ENCODE peak calls at places on chromosomes 3 and 15, in four cellular contexts. N is ascending aorta, O is right atrium auricular region, G is A549. K is an unnamed sample.

GRCh38 chr3:32403663-32404062 is 12.0 kb downstream of the CMTM7 start:
- DNase-seq in N (no peak), O (no peak), G (no peak), K (no peak)

GRCh38 chr15:95416576-95416975 is 913.9 kb upstream of the NR2F2 start:
- DNase-seq in N (no peak), O (no peak), G (no peak), K (no peak)

GRCh38 chr3:89278305-89278704 is 170.9 kb downstream of the EPHA3 start:
- DNase-seq in N (no peak), O (no peak), G (no peak), K (peak; percentile 14)

GRCh38 chr3:24498391-24498790 is 3.7 kb upstream of the THRB start:
- DNase-seq in N (no peak), O (no peak), G (no peak), K (no peak)

GRCh38 chr3:158105710-158106438 is at the start of gene SHOX2:
- DNase-seq in N (peak; percentile 64), O (no peak), G (peak; percentile 70), K (peak; percentile 25)

GRCh38 chr15:50798684-50799083 is 33.2 kb upstream of the SPPL2A start:
- DNase-seq in N (no peak), O (no peak), G (peak; percentile 11), K (peak; percentile 12)

GRCh38 chr3:148648685-148649352 is 48.9 kb upstream of the AGTR1 start:
- DNase-seq in N (no peak), O (no peak), G (peak; percentile 38), K (no peak)

GRCh38 chr3:74267126-74267525 is 347.3 kb downstream of the CNTN3 start:
- DNase-seq in N (no peak), O (no peak), G (no peak), K (no peak)

GRCh38 chr3:152524198-152525140 is 255.7 kb downstream of the MBNL1 start:
- DNase-seq in N (no peak), O (no peak), G (peak; percentile 61), K (peak; percentile 43)

GRCh38 chr3:36777424-36778218 is 13.3 kb upstream of the DCLK3 start:
- DNase-seq in N (no peak), O (no peak), G (no peak), K (no peak)

GRCh38 chr3:48536787-48537186 is 19.8 kb downstream of the PFKFB4 start:
- DNase-seq in N (no peak), O (no peak), G (no peak), K (no peak)

GRCh38 chr15:88615303-88616107 is 5.6 kb upstream of the AEN start:
- DNase-seq in N (no peak), O (no peak), G (no peak), K (peak; percentile 90)

GRCh38 chr3:30496496-30496966 is 109.9 kb upstream of the TGFBR2 start:
- DNase-seq in N (peak; percentile 88), O (peak; percentile 75), G (no peak), K (no peak)

GRCh38 chr15:85407421-85408269 is 27.2 kb downstream of the AKAP13 start:
- DNase-seq in N (peak; percentile 83), O (no peak), G (peak; percentile 75), K (peak; percentile 47)

GRCh38 chr3:149881879-149882278 is 68.9 kb downstream of the RNF13 start:
- DNase-seq in N (no peak), O (no peak), G (no peak), K (no peak)

GRCh38 chr3:124362418-124362817 is 367.8 kb upstream of the UMPS start:
- DNase-seq in N (no peak), O (no peak), G (no peak), K (no peak)

GRCh38 chr3:172159962-172160538 is 120.7 kb downstream of the FNDC3B start:
- DNase-seq in N (no peak), O (no peak), G (no peak), K (no peak)

GRCh38 chr15:92020207-92020606 is 166.7 kb downstream of the SLCO3A1 start:
- DNase-seq in N (no peak), O (no peak), G (no peak), K (no peak)

GRCh38 chr3:41190509-41191284 is 8.6 kb upstream of the CTNNB1 start:
- DNase-seq in N (no peak), O (no peak), G (no peak), K (no peak)

GRCh38 chr15:57298204-57298603 is 78.1 kb upstream of the CGNL1 start:
- DNase-seq in N (peak; percentile 21), O (no peak), G (no peak), K (no peak)

GRCh38 chr15:50816191-50816590 is 50.7 kb upstream of the SPPL2A start:
- DNase-seq in N (no peak), O (no peak), G (no peak), K (peak; percentile 19)

GRCh38 chr3:3553236-3553635 is 246.0 kb upstream of the LRRN1 start:
- DNase-seq in N (no peak), O (no peak), G (no peak), K (no peak)
- H3K4me3 ChIP-seq in N (no peak overlapping the region), O (no peak overlapping the region), G (no peak overlapping the region), K (no peak overlapping the region)

GRCh38 chr15:31307270-31308184 is 19.1 kb upstream of the KLF13 start:
- DNase-seq in N (no peak), O (peak; percentile 52), G (no peak), K (no peak)

GRCh38 chr15:31306426-31307269 is 20.0 kb upstream of the KLF13 start:
- DNase-seq in N (peak; percentile 59), O (peak; percentile 70), G (no peak), K (no peak)

GRCh38 chr15:31305375-31305774 is 21.3 kb upstream of the KLF13 start:
- DNase-seq in N (no peak), O (peak; percentile 51), G (no peak), K (no peak)

GRCh38 chr15:31304736-31305365 is 21.8 kb upstream of the KLF13 start:
- DNase-seq in N (peak; percentile 48), O (peak; percentile 56), G (no peak), K (no peak)

GRCh38 chr15:31306036-31306425 is 20.6 kb upstream of the KLF13 start:
- DNase-seq in N (peak; percentile 54), O (peak; percentile 40), G (no peak), K (no peak)
- H3K27ac ChIP-seq in N (no peak overlapping the region), O (no peak overlapping the region), G (no peak overlapping the region), K (no peak overlapping the region)

DNA sequence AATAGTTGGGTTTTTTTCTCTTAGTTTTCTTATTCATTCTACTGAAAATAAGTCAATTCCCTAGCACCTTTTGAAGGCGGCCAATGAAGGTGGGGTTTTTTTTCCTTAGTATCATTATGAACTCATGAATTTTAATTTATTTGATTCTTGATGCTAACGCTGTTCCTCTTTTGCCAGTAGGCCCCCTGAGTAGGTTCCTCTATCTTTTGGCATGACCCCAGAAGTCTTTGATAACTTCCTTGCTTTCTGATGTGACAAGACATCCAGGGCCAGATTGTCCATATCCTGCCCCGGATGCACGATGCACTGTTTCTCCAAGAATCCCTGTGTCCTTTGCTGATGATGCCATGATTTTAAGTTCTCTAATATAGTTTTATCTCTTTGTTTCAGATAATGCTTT is 20.6 kb downstream of the LRRK1 start:
- DNase-seq in N (no peak), O (no peak), G (no peak), K (no peak)
- H3K4me1 ChIP-seq in N (no peaks in the 10 kb centered on the region), O (no peaks in the 10 kb centered on the region), G (peaks cover 7% of the 10 kb centered on the region), K (no peaks in the 10 kb centered on the region)

DNA sequence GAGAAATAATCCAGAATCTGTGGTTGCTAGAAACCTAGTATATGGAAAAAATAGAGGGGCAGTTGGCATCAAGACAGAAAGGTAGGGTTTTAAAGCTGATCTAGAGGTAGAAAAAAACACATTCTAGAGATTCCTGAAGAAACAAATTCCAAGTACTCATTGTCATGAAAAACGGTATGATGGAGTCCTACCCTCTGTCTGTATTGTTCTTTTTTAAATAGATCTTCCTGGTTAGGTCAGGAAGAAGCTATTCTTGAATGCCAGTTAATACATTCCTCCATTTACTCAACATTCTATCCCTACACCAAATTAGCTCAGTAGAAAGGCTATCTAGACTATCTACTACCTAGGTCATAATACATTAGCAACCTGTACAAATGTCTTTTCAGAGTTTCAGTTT is 364.7 kb downstream of the FHIT start:
- DNase-seq in N (no peak), O (no peak), G (no peak), K (no peak)
- H3K4me3 ChIP-seq in N (no peak overlapping the region), O (no peak overlapping the region), G (no peak overlapping the region), K (no peak overlapping the region)

GRCh38 chr3:127770671-127771370 is 51.5 kb downstream of the MGLL start:
- DNase-seq in N (no peak), O (no peak), G (no peak), K (no peak)

GRCh38 chr3:127773752-127774395 is 48.4 kb downstream of the MGLL start:
- DNase-seq in N (no peak), O (no peak), G (no peak), K (no peak)

GRCh38 chr3:127772273-127772672 is 50.0 kb downstream of the MGLL start:
- DNase-seq in N (no peak), O (no peak), G (no peak), K (no peak)

GRCh38 chr3:127772776-127773751 is 49.3 kb downstream of the MGLL start:
- DNase-seq in N (no peak), O (no peak), G (no peak), K (no peak)

GRCh38 chr3:127771746-127772145 is 50.6 kb downstream of the MGLL start:
- DNase-seq in N (no peak), O (no peak), G (no peak), K (no peak)
- H3K27ac ChIP-seq in N (no peak overlapping the region), O (no peak overlapping the region), G (no peak overlapping the region), K (no peak overlapping the region)

GRCh38 chr15:65512189-65512588 is 5.3 kb downstream of the DPP8 start:
- DNase-seq in N (no peak), O (peak; percentile 26), G (no peak), K (no peak)
- H3K4me1 ChIP-seq in N (peaks cover 4% of the 10 kb centered on the region), O (no peaks in the 10 kb centered on the region), G (peaks cover 13% of the 10 kb centered on the region), K (peaks cover 42% of the 10 kb centered on the region)

GRCh38 chr15:77642793-77643430 is 10.2 kb upstream of the LINGO1 start:
- DNase-seq in N (no peak), O (no peak), G (peak; percentile 30), K (no peak)

GRCh38 chr15:77642019-77642418 is 9.3 kb upstream of the LINGO1 start:
- DNase-seq in N (no peak), O (no peak), G (no peak), K (no peak)

GRCh38 chr15:77644543-77645247 is 12.0 kb upstream of the LINGO1 start:
- DNase-seq in N (no peak), O (no peak), G (no peak), K (no peak)

GRCh38 chr15:77645602-77646001 is 12.9 kb upstream of the LINGO1 start:
- DNase-seq in N (no peak), O (no peak), G (no peak), K (no peak)

GRCh38 chr15:77643764-77644163 is 11.1 kb upstream of the LINGO1 start:
- DNase-seq in N (no peak), O (no peak), G (no peak), K (no peak)
- H3K4me3 ChIP-seq in N (no peak overlapping the region), O (no peak overlapping the region), G (no peak overlapping the region), K (no peak overlapping the region)